ENCODE peak calls at places on chromosomes 5 and 9, in nine cellular contexts. U is heart left ventricle, H is transverse colon, A is testis, Q is NB4, P is tibial nerve, B is IMR-90, E is suprapubic skin, Z is ovary. C is an unnamed sample.

GRCh38 chr5:94245608-94246007 is 372.8 kb downstream of the KIAA0825 start:
- DNase-seq in Q (peak; percentile 92), P (no peak), H (no peak), E (no peak), Z (no peak), U (no peak), A (no peak), B (peak; percentile 19), C (no peak)

GRCh38 chr5:72210913-72211670 is 103.8 kb downstream of the MAP1B start:
- DNase-seq in E (no peak), A (peak; percentile 64), Q (no peak), Z (peak; percentile 40), B (peak; percentile 88), H (peak; percentile 23), U (no peak), P (peak; percentile 47), C (no peak)

GRCh38 chr5:90096415-90097081 is 313.0 kb downstream of the CETN3 start:
- DNase-seq in Q (peak; percentile 3), P (no peak), U (no peak), E (no peak), H (no peak), A (no peak), B (peak; percentile 52), Z (no peak), C (peak; percentile 18)

GRCh38 chr5:38107096-38107495 is 151.3 kb upstream of the EGFLAM start:
- DNase-seq in Q (no peak), B (no peak), H (no peak), P (no peak), E (no peak), Z (no peak), A (no peak), U (no peak), C (no peak)

GRCh38 chr9:126081746-126082145 is 244.9 kb upstream of the MVB12B start:
- DNase-seq in E (no peak), A (no peak), Q (no peak), Z (no peak), U (no peak), B (no peak), P (no peak), H (no peak), C (no peak)

GRCh38 chr5:56048124-56048523 is 53.4 kb upstream of the IL6ST start:
- DNase-seq in H (peak; percentile 23), Z (no peak), B (no peak), U (no peak), E (no peak), P (no peak), Q (no peak), A (no peak), C (no peak)

GRCh38 chr9:127905788-127906191 is 6.4 kb upstream of the ST6GALNAC6 start:
- DNase-seq in Q (no peak), P (no peak), Z (no peak), B (no peak), A (no peak), U (no peak), H (peak; percentile 63), E (no peak), C (peak; percentile 87)

GRCh38 chr9:126295082-126295477 is 31.5 kb upstream of the MVB12B start:
- DNase-seq in U (no peak), H (no peak), Z (no peak), Q (no peak), B (no peak), A (no peak), P (no peak), E (no peak), C (no peak)

GRCh38 chr5:74673011-74673790 is 11.8 kb upstream of the HEXB start:
- DNase-seq in B (peak; percentile 67), H (no peak), Q (peak; percentile 49), E (no peak), A (peak; percentile 35), Z (no peak), P (no peak), U (no peak), C (no peak)

GRCh38 chr5:154764967-154765366 is 9.8 kb downstream of the LARP1 start:
- DNase-seq in B (no peak), E (no peak), A (no peak), Q (no peak), Z (no peak), H (no peak), U (no peak), P (no peak), C (no peak)

GRCh38 chr9:21813575-21814473 is 11.4 kb downstream of the MTAP start:
- DNase-seq in Z (peak; percentile 34), B (peak; percentile 86), A (peak; percentile 76), U (no peak), E (no peak), Q (no peak), P (no peak), H (peak; percentile 68), C (no peak)

GRCh38 chr5:6604946-6605345 is 27.9 kb downstream of the NSUN2 start:
- DNase-seq in Q (no peak), P (no peak), Z (no peak), B (no peak), H (no peak), A (no peak), E (no peak), U (no peak), C (no peak)

GRCh38 chr9:8769153-8769552 is 969.6 kb upstream of the DMAC1 start:
- DNase-seq in U (no peak), E (no peak), Z (no peak), A (no peak), H (no peak), P (no peak), Q (no peak), B (no peak), C (no peak)

GRCh38 chr5:122121782-122122465 is 7.4 kb upstream of the ZNF474 start:
- DNase-seq in H (no peak), Z (no peak), E (no peak), A (no peak), P (no peak), B (peak; percentile 57), Q (no peak), U (no peak), C (no peak)

GRCh38 chr5:59266410-59266809 is 627.1 kb downstream of the PDE4D start:
- DNase-seq in B (no peak), A (no peak), U (no peak), Q (no peak), Z (no peak), H (no peak), E (no peak), P (no peak), C (no peak)

GRCh38 chr9:6852243-6852963 is 94.6 kb downstream of the KDM4C start:
- DNase-seq in A (peak; percentile 38), U (no peak), P (no peak), B (peak; percentile 56), E (no peak), Z (no peak), Q (no peak), H (no peak), C (no peak)

DNA sequence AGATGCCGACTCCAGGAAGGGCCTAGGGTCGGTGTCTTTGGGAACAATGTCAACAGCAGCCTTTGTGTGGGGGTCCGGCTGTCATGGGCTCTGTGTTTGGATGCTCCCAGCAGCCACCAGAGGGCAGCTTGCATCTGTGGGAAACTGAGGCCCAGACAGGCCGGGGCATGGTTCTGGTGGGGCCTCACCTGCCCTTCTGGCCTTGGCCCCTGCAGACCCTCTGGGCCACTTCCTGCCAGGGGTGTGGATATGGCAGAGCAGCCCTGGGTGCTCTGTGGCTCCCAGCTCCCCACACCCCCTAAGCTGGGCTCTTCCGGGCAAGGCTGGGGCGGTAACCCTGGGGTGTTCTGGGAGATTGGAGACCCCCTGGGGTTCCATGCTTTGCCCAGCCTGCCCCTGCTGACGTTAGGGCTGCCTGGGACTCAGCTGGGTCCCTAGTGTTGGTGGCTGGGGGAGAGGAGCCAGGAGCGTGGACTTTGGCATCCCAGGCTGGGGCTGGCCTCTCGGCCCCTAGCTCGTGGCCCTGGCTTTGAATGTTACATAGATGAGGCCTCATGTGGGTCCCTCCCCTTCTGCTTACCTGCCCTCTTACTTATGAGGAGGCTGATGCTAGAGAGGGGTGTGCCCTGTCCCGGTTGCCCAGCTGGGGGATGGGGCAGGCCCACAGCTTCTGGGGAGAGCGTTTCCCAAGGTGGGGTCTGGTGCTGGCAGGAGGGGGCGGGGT is 38.3 kb downstream of the RXRA start:
- DNase-seq in B (no peak), H (no peak), U (no peak), P (no peak), Z (no peak), A (no peak), Q (no peak), E (no peak), C (no peak)
- TF ChIP-seq CTCF in B (peak; percentile 7), H (no peak), U (no peak), P (no peak), Z (no peak), A (no peak), Q (peak; percentile 13), E (no peak), C (no peak)

GRCh38 chr9:113580041-113580953 is 116.8 kb downstream of the RGS3 start:
- DNase-seq in Z (no peak), P (peak; percentile 53), Q (peak; percentile 79), U (peak; percentile 90), H (peak; percentile 81), E (peak; percentile 94), A (no peak), B (peak; percentile 35), C (peak; percentile 88)

GRCh38 chr9:113578279-113578865 is 114.8 kb downstream of the RGS3 start:
- DNase-seq in A (no peak), Z (no peak), U (peak; percentile 54), Q (no peak), P (no peak), B (no peak), H (no peak), E (no peak), C (no peak)

GRCh38 chr9:113579270-113580040 is 115.9 kb downstream of the RGS3 start:
- DNase-seq in A (no peak), P (peak; percentile 26), H (peak; percentile 51), Z (no peak), E (no peak), U (peak; percentile 67), Q (peak; percentile 89), B (peak; percentile 60), C (no peak)

GRCh38 chr9:113577525-113578261 is 114.2 kb downstream of the RGS3 start:
- DNase-seq in Q (peak; percentile 53), H (no peak), U (peak; percentile 72), Z (no peak), A (no peak), E (no peak), P (no peak), B (peak; percentile 81), C (no peak)

GRCh38 chr9:113578877-113579269 is 115.3 kb downstream of the RGS3 start:
- DNase-seq in Q (peak; percentile 96), P (no peak), E (no peak), A (no peak), Z (no peak), H (peak; percentile 80), B (peak; percentile 97), U (peak; percentile 80), C (no peak)
- TF ChIP-seq POLR2A in Q (no peak), P (no peak), E (no peak), A (no peak), Z (no peak), H (no peak), B (no peak), U (no peak), C (no peak)

GRCh38 chr9:37187269-37187668 is 66.9 kb downstream of the ZCCHC7 start:
- DNase-seq in E (no peak), Z (no peak), B (no peak), U (no peak), A (no peak), Q (peak; percentile 36), H (peak; percentile 18), P (no peak), C (no peak)
- H3K4me3 ChIP-seq in E (no peak overlapping the region), Z (no peak overlapping the region), B (no peak overlapping the region), U (no peak overlapping the region), A (no peak overlapping the region), Q (no peak overlapping the region), H (no peak overlapping the region), P (no peak overlapping the region), C (no peak overlapping the region)

GRCh38 chr9:124133752-124134151 is 122.2 kb downstream of the LHX2 start:
- DNase-seq in Z (no peak), H (peak; percentile 59), Q (peak; percentile 66), E (peak; percentile 81), A (peak; percentile 56), U (peak; percentile 70), B (peak; percentile 26), P (peak; percentile 44), C (peak; percentile 77)
- TF ChIP-seq CTCF in Z (no peak), H (peak; percentile 54), Q (no peak), E (no peak), A (no peak), U (peak; percentile 48), B (peak; percentile 34), P (peak; percentile 48), C (no peak)

C was measured in lower leg skin.